ENCODE peak calls at places on chromosomes 11 and 22, in ten cellular contexts. K is Caco-2; R is lower leg skin; Q is kidney glomerular epithelial cell; F is GM18507; V is cardiac muscle cell; Y is CD8-positive, alpha-beta T cell; S is fibroblast of lung; B is ecto neural progenitor cell; O is Right ventricle myocardium superior. Z is an unnamed sample.

GRCh38 chr22:30943368-30943767 is 25.2 kb downstream of the MORC2 start:
- DNase-seq in K (no peak), R (no peak), Q (no peak), F (no peak), V (no peak), Y (peak; percentile 16), S (no peak), B (peak; percentile 10), O (no peak), Z (no peak)

GRCh38 chr11:110097459-110098012 is 4.3 kb downstream of the ZC3H12C start:
- DNase-seq in K (no peak), R (no peak), Q (no peak), F (no peak), V (no peak), Y (no peak), S (peak; percentile 14), B (no peak), O (no peak), Z (no peak)

GRCh38 chr11:3832816-3833215 is 7.9 kb downstream of the RHOG start:
- DNase-seq in K (no peak), R (no peak), Q (no peak), F (no peak), V (no peak), Y (no peak), S (no peak), B (no peak), O (no peak), Z (no peak)

GRCh38 chr11:102683277-102683676 is 22.3 kb downstream of the MMP27 start:
- DNase-seq in K (peak; percentile 47), R (no peak), Q (no peak), F (no peak), V (no peak), Y (no peak), S (no peak), B (no peak), O (no peak), Z (no peak)

GRCh38 chr22:21450858-21451331 is 16.3 kb upstream of the TMEM191C start:
- DNase-seq in K (peak; percentile 2), R (peak; percentile 57), Q (no peak), F (no peak), V (no peak), Y (no peak), S (no peak), B (no peak), O (peak; percentile 27), Z (no peak)

GRCh38 chr22:32199341-32199740 is 5.5 kb downstream of the RFPL2 start:
- DNase-seq in K (no peak), R (no peak), Q (no peak), F (no peak), V (no peak), Y (no peak), S (no peak), B (no peak), O (no peak), Z (no peak)

GRCh38 chr22:35489225-35489624 is 51.4 kb upstream of the RASD2 start:
- DNase-seq in K (no peak), R (no peak), Q (no peak), F (no peak), V (no peak), Y (no peak), S (no peak), B (no peak), O (no peak), Z (no peak)

GRCh38 chr11:117913736-117914397 is 15.3 kb downstream of the TMPRSS13 start:
- DNase-seq in K (no peak), R (peak; percentile 62), Q (no peak), F (no peak), V (no peak), Y (no peak), S (no peak), B (peak; percentile 31), O (no peak), Z (no peak)

GRCh38 chr11:7351228-7351627 is 99.5 kb downstream of the SYT9 start:
- DNase-seq in K (no peak), R (no peak), Q (no peak), F (no peak), V (no peak), Y (no peak), S (no peak), B (no peak), O (no peak), Z (no peak)

GRCh38 chr22:24445481-24446290 is 18.3 kb downstream of the ADORA2A start:
- DNase-seq in K (no peak), R (no peak), Q (no peak), F (no peak), V (no peak), Y (no peak), S (no peak), B (no peak), O (no peak), Z (no peak)

GRCh38 chr11:45921561-45922424 is 663 bp upstream of the LARGE2 start:
- DNase-seq in K (peak; percentile 98), R (no peak), Q (no peak), F (no peak), V (peak; percentile 55), Y (no peak), S (no peak), B (peak; percentile 69), O (peak; percentile 39), Z (no peak)

GRCh38 chr11:11472096-11472495 is 119.0 kb upstream of the CSNK2A3 start:
- DNase-seq in K (no peak), R (no peak), Q (no peak), F (no peak), V (no peak), Y (no peak), S (no peak), B (no peak), O (peak; percentile 50), Z (no peak)

GRCh38 chr11:61536676-61537270 is 28.2 kb downstream of the LRRC10B start:
- DNase-seq in K (no peak), R (no peak), Q (no peak), F (no peak), V (no peak), Y (no peak), S (no peak), B (no peak), O (no peak), Z (no peak)

GRCh38 chr22:37739000-37739399 is 42.2 kb downstream of the TRIOBP start:
- DNase-seq in K (no peak), R (no peak), Q (no peak), F (no peak), V (no peak), Y (no peak), S (peak; percentile 32), B (no peak), O (peak; percentile 92), Z (no peak)

GRCh38 chr11:44592125-44592643 is 26.7 kb downstream of the CD82 start:
- DNase-seq in K (no peak), R (peak; percentile 91), Q (no peak), F (no peak), V (peak; percentile 38), Y (no peak), S (no peak), B (no peak), O (no peak), Z (no peak)

GRCh38 chr11:1908579-1908978 is 10.9 kb upstream of the TNNT3 start:
- DNase-seq in K (no peak), R (no peak), Q (no peak), F (no peak), V (no peak), Y (no peak), S (no peak), B (no peak), O (no peak), Z (no peak)

GRCh38 chr22:48187272-48187855 is 1424.9 kb downstream of the TBC1D22A start:
- DNase-seq in K (no peak), R (peak; percentile 61), Q (no peak), F (no peak), V (peak; percentile 11), Y (no peak), S (no peak), B (no peak), O (no peak), Z (no peak)

Z was measured in GM12864.